ENCODE peak calls at places on chromosomes 16 and 17, in six cellular contexts. One of them, this sample, is unnamed.

GRCh38 chr17:48723555-48724239 is 712 bp downstream of the PRAC2 start:
- DNase-seq in kidney epithelial cell: no peak
- DNase-seq in mesendoderm: peak; percentile 83
- DNase-seq in IMR-90: no peak
- DNase-seq in neural progenitor cell: peak; percentile 59
- DNase-seq in stomach: no peak
- DNase-seq in this sample: no peak

GRCh38 chr16:85312642-85313540 is 200.6 kb upstream of the CIBAR2 start:
- DNase-seq in neural progenitor cell: peak; percentile 57
- DNase-seq in kidney epithelial cell: no peak
- DNase-seq in IMR-90: no peak
- DNase-seq in mesendoderm: peak; percentile 38
- DNase-seq in stomach: no peak
- DNase-seq in this sample: peak; percentile 63

GRCh38 chr17:39224778-39225307 is 902 bp downstream of the STAC2 start:
- DNase-seq in mesendoderm: no peak
- DNase-seq in stomach: no peak
- DNase-seq in neural progenitor cell: peak; percentile 49
- DNase-seq in kidney epithelial cell: no peak
- DNase-seq in IMR-90: no peak
- DNase-seq in this sample: no peak

GRCh38 chr16:68200120-68200783 is 35.7 kb downstream of the ESRP2 start:
- DNase-seq in IMR-90: peak; percentile 71
- DNase-seq in stomach: no peak
- DNase-seq in kidney epithelial cell: no peak
- DNase-seq in mesendoderm: peak; percentile 22
- DNase-seq in neural progenitor cell: no peak
- DNase-seq in this sample: no peak

GRCh38 chr16:11597268-11597690 is 10.6 kb upstream of the LITAF start:
- DNase-seq in IMR-90: no peak
- DNase-seq in neural progenitor cell: no peak
- DNase-seq in stomach: no peak
- DNase-seq in kidney epithelial cell: no peak
- DNase-seq in mesendoderm: no peak
- DNase-seq in this sample: no peak

GRCh38 chr16:86244188-86244587 is 266.1 kb upstream of the FOXF1 start:
- DNase-seq in neural progenitor cell: no peak
- DNase-seq in stomach: no peak
- DNase-seq in mesendoderm: no peak
- DNase-seq in IMR-90: no peak
- DNase-seq in kidney epithelial cell: no peak
- DNase-seq in this sample: no peak

GRCh38 chr16:35754391-35755369 is 2295.3 kb downstream of the TP53TG3F start:
- DNase-seq in IMR-90: no peak
- DNase-seq in mesendoderm: no peak
- DNase-seq in stomach: no peak
- DNase-seq in neural progenitor cell: no peak
- DNase-seq in kidney epithelial cell: no peak
- DNase-seq in this sample: no peak

GRCh38 chr16:67948015-67948414 is 4.1 kb upstream of the LCAT start:
- DNase-seq in kidney epithelial cell: no peak
- DNase-seq in IMR-90: no peak
- DNase-seq in mesendoderm: no peak
- DNase-seq in neural progenitor cell: no peak
- DNase-seq in stomach: no peak
- DNase-seq in this sample: no peak

GRCh38 chr16:10256855-10257641 is 74.8 kb upstream of the GRIN2A start:
- DNase-seq in mesendoderm: peak; percentile 62
- DNase-seq in stomach: peak; percentile 50
- DNase-seq in neural progenitor cell: peak; percentile 72
- DNase-seq in kidney epithelial cell: no peak
- DNase-seq in IMR-90: no peak
- DNase-seq in this sample: peak; percentile 69

GRCh38 chr17:68004201-68004600 is 7.9 kb upstream of the C17orf58 start:
- DNase-seq in stomach: no peak
- DNase-seq in IMR-90: no peak
- DNase-seq in neural progenitor cell: no peak
- DNase-seq in mesendoderm: no peak
- DNase-seq in kidney epithelial cell: no peak
- DNase-seq in this sample: peak; percentile 90

GRCh38 chr16:47979783-47980182 is 176.0 kb downstream of the ABCC12 start:
- DNase-seq in kidney epithelial cell: no peak
- DNase-seq in neural progenitor cell: no peak
- DNase-seq in IMR-90: no peak
- DNase-seq in stomach: no peak
- DNase-seq in mesendoderm: no peak
- DNase-seq in this sample: no peak
- H3K4me3 ChIP-seq in kidney epithelial cell: no peak overlapping the region
- H3K4me3 ChIP-seq in neural progenitor cell: no peak overlapping the region
- H3K4me3 ChIP-seq in IMR-90: no peak overlapping the region
- H3K4me3 ChIP-seq in stomach: no peak overlapping the region
- H3K4me3 ChIP-seq in mesendoderm: no peak overlapping the region
- H3K4me3 ChIP-seq in this sample: no peak overlapping the region

DNA sequence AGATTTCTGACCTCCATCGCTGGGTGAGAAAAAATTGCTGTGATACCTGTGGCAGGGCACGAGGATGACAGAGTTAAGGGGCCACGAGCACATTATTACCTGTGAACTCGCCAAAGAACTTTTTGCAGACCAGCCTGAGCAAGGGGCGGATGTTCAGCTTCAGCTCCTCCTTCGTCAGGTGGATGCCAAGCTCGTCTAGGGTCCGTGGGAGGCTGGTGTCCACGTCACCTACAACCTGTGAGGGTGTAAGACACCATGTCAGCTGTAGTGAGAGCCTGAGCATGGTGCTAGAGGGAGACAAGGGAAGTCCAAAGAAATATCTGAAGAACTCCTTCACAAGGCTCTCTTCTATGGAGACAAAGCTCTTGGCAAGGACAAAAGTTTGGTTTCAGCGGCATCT is 17.1 kb downstream of the HIGD1B start:
- DNase-seq in mesendoderm: no peak
- DNase-seq in neural progenitor cell: no peak
- DNase-seq in IMR-90: no peak
- DNase-seq in stomach: no peak
- DNase-seq in kidney epithelial cell: no peak
- DNase-seq in this sample: no peak
- H3K36me3 ChIP-seq in mesendoderm: peaks cover 16% of the 10 kb centered on the region
- H3K36me3 ChIP-seq in neural progenitor cell: peaks cover 9% of the 10 kb centered on the region
- H3K36me3 ChIP-seq in IMR-90: peaks cover 56% of the 10 kb centered on the region
- H3K36me3 ChIP-seq in stomach: peaks cover 94% of the 10 kb centered on the region
- H3K36me3 ChIP-seq in kidney epithelial cell: peaks cover 7% of the 10 kb centered on the region
- H3K36me3 ChIP-seq in this sample: peaks cover 80% of the 10 kb centered on the region

GRCh38 chr16:83948914-83949723 is 3.9 kb upstream of the OSGIN1 start:
- DNase-seq in neural progenitor cell: no peak
- DNase-seq in stomach: no peak
- DNase-seq in kidney epithelial cell: no peak
- DNase-seq in IMR-90: no peak
- DNase-seq in mesendoderm: no peak
- DNase-seq in this sample: no peak
- H3K4me3 ChIP-seq in neural progenitor cell: no peak overlapping the region
- H3K4me3 ChIP-seq in stomach: no peak overlapping the region
- H3K4me3 ChIP-seq in kidney epithelial cell: no peak overlapping the region
- H3K4me3 ChIP-seq in IMR-90: no peak overlapping the region
- H3K4me3 ChIP-seq in mesendoderm: no peak overlapping the region
- H3K4me3 ChIP-seq in this sample: no peak overlapping the region

DNA sequence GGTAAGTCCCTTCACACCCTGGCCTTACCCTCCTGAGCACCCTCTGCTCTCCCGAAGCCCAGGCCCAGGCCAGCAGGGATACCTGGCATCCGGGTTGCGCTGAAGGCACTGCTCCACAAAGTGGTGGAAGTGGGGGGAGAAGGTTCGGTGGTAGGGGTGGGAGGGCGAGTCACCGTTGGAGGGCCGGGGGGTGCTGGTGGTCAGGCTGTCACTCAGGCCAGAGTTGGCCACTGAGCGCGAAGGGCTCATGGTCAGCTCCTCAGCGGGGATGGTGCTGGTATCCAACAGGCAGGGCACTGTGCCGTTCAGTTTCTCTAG is 4.3 kb upstream of the LIMD2 start:
- DNase-seq in IMR-90: no peak
- DNase-seq in kidney epithelial cell: no peak
- DNase-seq in stomach: no peak
- DNase-seq in neural progenitor cell: no peak
- DNase-seq in mesendoderm: no peak
- DNase-seq in this sample: no peak
- H3K36me3 ChIP-seq in IMR-90: peaks cover 34% of the 10 kb centered on the region
- H3K36me3 ChIP-seq in kidney epithelial cell: peaks cover 2% of the 10 kb centered on the region
- H3K36me3 ChIP-seq in stomach: peaks cover 65% of the 10 kb centered on the region
- H3K36me3 ChIP-seq in neural progenitor cell: no peaks in the 10 kb centered on the region
- H3K36me3 ChIP-seq in mesendoderm: peaks cover 2% of the 10 kb centered on the region
- H3K36me3 ChIP-seq in this sample: peaks cover 33% of the 10 kb centered on the region

This sample was measured in WERI-Rb-1.